ENCODE peak calls at places on chromosomes 5 and 9, in four cellular contexts. M is nephron progenitor cell, O is upper lobe of left lung, W is neural progenitor cell. P is an unnamed sample.

GRCh38 chr9:131677445-131678180 is 62.3 kb downstream of the RAPGEF1 start:
- DNase-seq in M (no peak), O (no peak), W (peak), P (peak)

GRCh38 chr5:133423618-133424282 is 188.6 kb downstream of the FSTL4 start:
- DNase-seq in M (peak), O (peak), W (peak), P (peak)

GRCh38 chr5:39209924-39210323 is 9.4 kb downstream of the FYB1 start:
- DNase-seq in M (no peak), O (no peak), W (no peak), P (no peak)

GRCh38 chr9:122226142-122226757 is 2.5 kb downstream of the LHX6 start:
- DNase-seq in M (peak), O (peak), W (peak), P (no peak)

GRCh38 chr5:68270576-68270975 is 55.0 kb downstream of the PIK3R1 start:
- DNase-seq in M (no peak), O (no peak), W (no peak), P (no peak)

GRCh38 chr5:81856948-81857928 is 106.3 kb upstream of the SSBP2 start:
- DNase-seq in M (no peak), O (peak), W (peak), P (peak)

GRCh38 chr5:39273314-39273954 is 54.1 kb upstream of the FYB1 start:
- DNase-seq in M (no peak), O (no peak), W (no peak), P (no peak)

GRCh38 chr9:131879531-131880290 is 139.8 kb upstream of the RAPGEF1 start:
- DNase-seq in M (no peak), O (no peak), W (no peak), P (no peak)

GRCh38 chr5:111494350-111494999 is 17.9 kb downstream of the STARD4 start:
- DNase-seq in M (no peak), O (no peak), W (no peak), P (peak)

GRCh38 chr5:77210091-77211012 is at the start of gene PDE8B:
- DNase-seq in M (peak), O (peak), W (peak), P (no peak)

GRCh38 chr9:36839131-36839885 is 194.8 kb downstream of the PAX5 start:
- DNase-seq in M (no peak), O (peak), W (no peak), P (no peak)

GRCh38 chr5:119063579-119064379 is 7.1 kb upstream of the DMXL1 start:
- DNase-seq in M (no peak), O (no peak), W (no peak), P (peak)

GRCh38 chr9:93053781-93054331 is 4.6 kb upstream of the SUSD3 start:
- DNase-seq in M (no peak), O (no peak), W (no peak), P (no peak)

GRCh38 chr9:106963684-106964083 is 100.7 kb downstream of the ZNF462 start:
- DNase-seq in M (no peak), O (no peak), W (no peak), P (no peak)

GRCh38 chr9:91159664-91160121 is 202.0 kb downstream of the AUH start:
- DNase-seq in M (no peak), O (peak), W (no peak), P (no peak)

GRCh38 chr5:36657563-36657995 is 51.2 kb downstream of the SLC1A3 start:
- DNase-seq in M (no peak), O (no peak), W (no peak), P (peak)

GRCh38 chr5:52829664-52830063 is 41.9 kb downstream of the ITGA1 start:
- DNase-seq in M (no peak), O (no peak), W (no peak), P (no peak)

GRCh38 chr5:99587983-99588382 is 659.2 kb upstream of the CHD1 start:
- DNase-seq in M (no peak), O (no peak), W (no peak), P (no peak)

GRCh38 chr9:135039266-135039870 is 48.1 kb upstream of the OLFM1 start:
- DNase-seq in M (no peak), O (no peak), W (no peak), P (no peak)

GRCh38 chr9:76049341-76049740 is 158.9 kb downstream of the PCSK5 start:
- DNase-seq in M (no peak), O (no peak), W (no peak), P (no peak)

GRCh38 chr9:97910273-97910844 is 11.9 kb downstream of the TRMO start:
- DNase-seq in M (no peak), O (no peak), W (no peak), P (no peak)

GRCh38 chr5:87300176-87300575 is 32.5 kb downstream of the RASA1 start:
- DNase-seq in M (no peak), O (no peak), W (no peak), P (no peak)

GRCh38 chr5:95923918-95924559 is 37.6 kb downstream of the ELL2 start:
- DNase-seq in M (no peak), O (no peak), W (no peak), P (no peak)

GRCh38 chr9:91208837-91209236 is 152.9 kb downstream of the AUH start:
- DNase-seq in M (no peak), O (no peak), W (no peak), P (no peak)

GRCh38 chr9:128773049-128773448 is 1.3 kb upstream of the ZER1 start:
- DNase-seq in M (no peak), O (no peak), W (no peak), P (no peak)

GRCh38 chr5:107669543-107670027 is 1.2 kb downstream of the EFNA5 start:
- DNase-seq in M (peak), O (peak), W (peak), P (peak)

GRCh38 chr5:37086466-37087178 is 162.6 kb downstream of the CPLANE1 start:
- DNase-seq in M (no peak), O (no peak), W (no peak), P (no peak)

GRCh38 chr5:64229163-64229774 is 63.6 kb downstream of the RNF180 start:
- DNase-seq in M (no peak), O (no peak), W (peak), P (peak)

GRCh38 chr5:56814361-56814962 is 887 bp upstream of the MAP3K1 start:
- DNase-seq in M (peak), O (peak), W (peak), P (no peak)

GRCh38 chr9:7186175-7186574 is 428.4 kb downstream of the KDM4C start:
- DNase-seq in M (no peak), O (no peak), W (peak), P (peak)

GRCh38 chr5:110288766-110289165 is 437.7 kb downstream of the TMEM232 start:
- DNase-seq in M (no peak), O (no peak), W (no peak), P (peak)

GRCh38 chr5:140821375-140822280 is at the start of gene PCDHA5:
- DNase-seq in M (no peak), O (peak), W (no peak), P (peak)
- TF ChIP-seq CTCF in M (no peak), O (no peak), W (no peak), P (peak)

GRCh38 chr5:55692106-55692417 is 20.1 kb downstream of the SLC38A9 start:
- DNase-seq in M (no peak), O (no peak), W (no peak), P (no peak)
- TF ChIP-seq CTCF in M (no peak), O (no peak), W (no peak), P (no peak)

GRCh38 chr5:58074717-58075116 is 385.2 kb downstream of the PLK2 start:
- DNase-seq in M (no peak), O (no peak), W (no peak), P (no peak)
- TF ChIP-seq CTCF in M (no peak), O (no peak), W (no peak), P (no peak)

DNA sequence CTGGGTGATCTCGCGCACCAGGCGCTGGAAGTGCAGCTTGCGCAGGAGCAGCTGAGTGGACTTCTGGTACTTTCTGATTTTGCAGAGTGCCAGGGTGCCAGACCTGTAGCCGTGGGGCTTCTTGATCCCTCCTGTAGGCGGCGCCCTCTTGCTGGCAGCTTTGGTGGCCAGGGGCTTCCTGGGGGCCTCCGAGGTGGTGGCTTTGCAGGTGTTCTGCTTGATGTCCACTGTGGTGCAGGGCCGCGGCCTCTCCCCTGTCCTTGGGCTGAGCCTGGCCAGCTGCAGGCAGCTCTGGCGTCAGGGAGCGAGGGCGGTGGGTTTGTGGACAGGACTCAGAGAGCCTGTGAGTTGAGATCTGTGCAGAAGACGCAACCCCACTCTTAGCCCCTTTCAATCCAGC is 36.1 kb downstream of the TAF11L14 start:
- DNase-seq in M (no peak), O (peak), W (no peak), P (no peak)
- TF ChIP-seq CTCF in M (no peak), O (no peak), W (no peak), P (no peak)

GRCh38 chr9:136324501-136325300 is 2.6 kb upstream of the GPSM1 start:
- DNase-seq in M (no peak), O (peak), W (peak), P (no peak)
- TF ChIP-seq CTCF in M (no peak), O (no peak), W (peak), P (no peak)

DNA sequence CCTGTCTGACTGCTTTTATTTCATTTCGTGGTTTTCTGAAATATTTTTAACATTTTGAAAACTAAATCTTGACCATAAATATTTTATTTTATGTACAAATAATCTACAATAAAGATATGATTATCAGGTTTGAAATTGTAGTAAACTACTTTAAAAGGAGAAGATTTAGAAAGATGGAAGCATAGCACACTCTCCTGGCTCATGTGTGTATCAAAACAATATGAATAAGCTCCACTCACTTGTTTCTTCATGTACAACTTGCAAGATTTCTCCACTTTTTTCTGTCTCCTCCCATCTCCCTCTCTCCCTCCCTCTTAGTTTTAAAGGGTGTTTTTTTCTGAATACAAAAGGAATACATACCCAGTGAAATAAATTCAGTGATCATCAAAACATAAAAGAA is 15.4 kb upstream of the VPS13A start:
- DNase-seq in M (no peak), O (no peak), W (no peak), P (peak)
- TF ChIP-seq CTCF in M (no peak), O (no peak), W (no peak), P (no peak)

GRCh38 chr5:79774171-79774854 is 84.7 kb downstream of the CMYA5 start:
- DNase-seq in M (peak), O (peak), W (peak), P (peak)
- TF ChIP-seq CTCF in M (peak), O (no peak), W (peak), P (peak)

DNA sequence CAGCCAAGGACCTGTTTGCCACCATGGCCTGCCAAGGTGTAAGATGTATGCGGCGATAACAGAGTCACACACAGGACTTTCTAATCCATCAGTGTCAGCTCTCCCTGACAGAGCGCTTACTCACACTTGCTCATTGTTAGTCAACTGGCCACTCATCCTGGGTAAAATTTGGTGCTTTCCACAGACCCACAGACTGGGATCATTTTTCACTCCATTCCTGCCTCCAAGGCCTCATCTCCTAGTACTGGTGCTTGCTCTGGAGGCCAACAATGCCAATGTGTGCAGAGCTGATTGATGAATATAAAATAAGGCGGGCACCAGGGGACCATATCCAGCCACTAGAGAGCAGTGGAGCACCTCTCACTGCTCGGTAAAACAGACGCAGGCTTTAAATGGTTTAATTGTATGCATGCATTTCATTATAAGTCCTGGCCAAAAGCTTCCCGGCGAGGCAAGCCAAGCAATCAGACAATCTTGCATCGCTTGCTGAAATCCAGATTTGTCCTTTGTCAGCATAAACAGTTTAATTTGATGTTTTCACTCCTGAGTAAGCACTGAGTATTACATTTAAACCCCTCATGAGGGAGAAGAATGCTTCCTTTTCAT is 22.3 kb downstream of the PSMB7 start:
- DNase-seq in M (no peak), O (no peak), W (peak), P (peak)
- TF ChIP-seq CTCF in M (peak), O (no peak), W (peak), P (peak)

DNA sequence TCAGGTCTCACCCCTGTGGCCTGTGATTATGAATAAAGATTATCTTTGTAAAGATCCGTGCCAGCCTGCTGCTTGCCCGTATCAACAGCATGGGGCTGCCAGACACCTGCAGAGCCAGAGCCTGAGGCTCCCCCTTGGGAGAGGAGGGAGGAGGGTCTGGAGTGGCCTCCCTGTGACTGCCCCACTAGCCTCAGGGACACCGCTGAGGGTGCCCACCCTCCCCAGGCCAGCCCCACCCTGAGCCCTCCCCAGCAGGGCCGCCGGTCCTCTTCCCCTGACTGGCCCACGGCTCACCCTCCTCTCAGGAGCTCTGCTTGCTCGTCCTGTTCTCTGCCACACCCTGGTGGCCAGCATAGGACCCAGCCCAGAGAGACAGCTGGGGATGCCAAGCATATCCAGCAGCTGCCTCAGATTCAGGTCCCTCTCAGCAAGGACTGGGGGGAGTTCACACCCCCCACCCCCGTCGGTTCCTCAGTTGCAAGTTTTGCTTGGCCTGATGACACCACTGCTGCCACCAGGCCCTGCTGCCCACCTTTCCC is 1.9 kb downstream of the SSNA1 start:
- DNase-seq in M (no peak), O (peak), W (no peak), P (no peak)
- TF ChIP-seq CTCF in M (no peak), O (no peak), W (no peak), P (no peak)

P was measured in MCF 10A.